ENCODE peak calls at places on chromosomes 11 and 22, in eight cellular contexts. I, W, P, B, C, R, E and Y are unnamed samples.

GRCh38 chr11:70547821-70548670 is 149.7 kb downstream of the CTTN start:
- DNase-seq in I (peak), W (peak), P (no peak), B (no peak), C (peak), R (no peak), E (no peak), Y (no peak)

GRCh38 chr11:119337581-119338317 is 2.9 kb downstream of the C1QTNF5 start:
- DNase-seq in I (peak), W (no peak), P (no peak), B (no peak), C (peak), R (peak), E (no peak), Y (no peak)

GRCh38 chr11:3989251-3989650 is 105.3 kb upstream of the RRM1 start:
- DNase-seq in I (no peak), W (no peak), P (no peak), B (no peak), C (peak), R (no peak), E (no peak), Y (no peak)

GRCh38 chr11:73192272-73192671 is 25.8 kb upstream of the P2RY2 start:
- DNase-seq in I (no peak), W (no peak), P (peak), B (no peak), C (peak), R (peak), E (peak), Y (no peak)

GRCh38 chr22:46391486-46392136 is 56.1 kb downstream of the TRMU start:
- DNase-seq in I (no peak), W (no peak), P (no peak), B (no peak), C (no peak), R (no peak), E (no peak), Y (no peak)

GRCh38 chr11:121564948-121565684 is 112.3 kb upstream of the SORL1-AS1 start:
- DNase-seq in I (no peak), W (no peak), P (no peak), B (no peak), C (no peak), R (no peak), E (no peak), Y (no peak)

GRCh38 chr11:46248270-46249102 is 29.0 kb upstream of the CREB3L1 start:
- DNase-seq in I (no peak), W (no peak), P (peak), B (no peak), C (no peak), R (no peak), E (no peak), Y (no peak)

GRCh38 chr11:115720537-115721308 is 216.5 kb upstream of the CADM1 start:
- DNase-seq in I (no peak), W (no peak), P (no peak), B (no peak), C (no peak), R (no peak), E (no peak), Y (no peak)

GRCh38 chr22:27637604-27638003 is 164.0 kb downstream of the MN1 start:
- DNase-seq in I (peak), W (no peak), P (peak), B (no peak), C (no peak), R (no peak), E (no peak), Y (no peak)

GRCh38 chr22:28344893-28345292 is 334.7 kb downstream of the TTC28 start:
- DNase-seq in I (no peak), W (no peak), P (no peak), B (no peak), C (no peak), R (no peak), E (no peak), Y (no peak)

GRCh38 chr11:118152552-118153471 is at the start of gene SCN4B:
- DNase-seq in I (no peak), W (peak), P (no peak), B (no peak), C (peak), R (peak), E (peak), Y (no peak)

GRCh38 chr11:123707606-123708205 is 33.8 kb downstream of the ZNF202 start:
- DNase-seq in I (no peak), W (peak), P (peak), B (peak), C (peak), R (no peak), E (peak), Y (no peak)

GRCh38 chr22:48890693-48891554 is 936.7 kb downstream of the BRD1 start:
- DNase-seq in I (peak), W (no peak), P (no peak), B (no peak), C (no peak), R (peak), E (no peak), Y (no peak)

GRCh38 chr11:75450826-75451783 is 18.1 kb upstream of the KLHL35 start:
- DNase-seq in I (no peak), W (no peak), P (no peak), B (no peak), C (no peak), R (no peak), E (no peak), Y (no peak)

GRCh38 chr11:70480711-70481110 is 82.4 kb downstream of the CTTN start:
- DNase-seq in I (peak), W (no peak), P (no peak), B (no peak), C (no peak), R (peak), E (no peak), Y (no peak)

GRCh38 chr11:131841028-131841427 is 470.6 kb downstream of the NTM start:
- DNase-seq in I (no peak), W (no peak), P (no peak), B (no peak), C (no peak), R (no peak), E (no peak), Y (no peak)

GRCh38 chr11:62539238-62539925 is 7.2 kb downstream of the AHNAK start:
- DNase-seq in I (peak), W (peak), P (peak), B (no peak), C (peak), R (no peak), E (no peak), Y (no peak)

GRCh38 chr11:45920531-45921477 is 1.7 kb upstream of the LARGE2 start:
- DNase-seq in I (peak), W (no peak), P (no peak), B (no peak), C (peak), R (peak), E (no peak), Y (no peak)

GRCh38 chr22:27149886-27150529 is 492.6 kb downstream of the MIAT start:
- DNase-seq in I (no peak), W (no peak), P (no peak), B (no peak), C (no peak), R (no peak), E (no peak), Y (no peak)

GRCh38 chr11:65132988-65133700 is 1.2 kb downstream of the SYVN1 start:
- DNase-seq in I (peak), W (peak), P (peak), B (no peak), C (peak), R (peak), E (no peak), Y (no peak)

GRCh38 chr22:34992672-34993071 is 73.3 kb upstream of the ISX start:
- DNase-seq in I (no peak), W (no peak), P (no peak), B (no peak), C (no peak), R (no peak), E (no peak), Y (no peak)

GRCh38 chr11:27281276-27281675 is 81.7 kb downstream of the CCDC34 start:
- DNase-seq in I (no peak), W (no peak), P (no peak), B (no peak), C (no peak), R (no peak), E (no peak), Y (no peak)

GRCh38 chr11:128520206-128520885 is 67.0 kb downstream of the ETS1 start:
- DNase-seq in I (no peak), W (no peak), P (no peak), B (no peak), C (no peak), R (no peak), E (no peak), Y (no peak)

GRCh38 chr11:13923716-13924650 is 38.5 kb upstream of the SPON1 start:
- DNase-seq in I (no peak), W (no peak), P (no peak), B (no peak), C (no peak), R (no peak), E (no peak), Y (no peak)

GRCh38 chr11:66007201-66007634 is 4.6 kb upstream of the CST6 start:
- DNase-seq in I (no peak), W (no peak), P (no peak), B (no peak), C (no peak), R (no peak), E (no peak), Y (no peak)

GRCh38 chr11:45803981-45804805 is 756 bp upstream of the SLC35C1 start:
- DNase-seq in I (peak), W (peak), P (peak), B (peak), C (peak), R (peak), E (peak), Y (peak)

GRCh38 chr11:104967493-104968364 is 645 bp downstream of the CASP4 start:
- DNase-seq in I (no peak), W (no peak), P (peak), B (no peak), C (no peak), R (no peak), E (no peak), Y (no peak)

GRCh38 chr11:43870981-43871550 is 9.6 kb upstream of the ALKBH3 start:
- DNase-seq in I (no peak), W (no peak), P (no peak), B (no peak), C (no peak), R (no peak), E (no peak), Y (no peak)

GRCh38 chr11:93025558-93026255 is 56.3 kb downstream of the MTNR1B start:
- DNase-seq in I (no peak), W (no peak), P (no peak), B (no peak), C (no peak), R (no peak), E (no peak), Y (no peak)

GRCh38 chr11:74311352-74311926 is at the start of gene P4HA3:
- DNase-seq in I (peak), W (peak), P (no peak), B (peak), C (peak), R (peak), E (peak), Y (no peak)

GRCh38 chr22:50112151-50113118 is 22.6 kb downstream of the MOV10L1 start:
- DNase-seq in I (peak), W (no peak), P (peak), B (no peak), C (no peak), R (no peak), E (no peak), Y (no peak)

GRCh38 chr11:65439331-65440181 is 17.0 kb downstream of the NEAT1 start:
- DNase-seq in I (peak), W (no peak), P (peak), B (no peak), C (no peak), R (no peak), E (no peak), Y (no peak)

GRCh38 chr11:78499971-78500370 is 74.7 kb downstream of the NARS2 start:
- DNase-seq in I (no peak), W (no peak), P (no peak), B (no peak), C (no peak), R (no peak), E (no peak), Y (no peak)

GRCh38 chr22:24440718-24441405 is 13.5 kb downstream of the ADORA2A start:
- DNase-seq in I (peak), W (no peak), P (no peak), B (no peak), C (no peak), R (no peak), E (no peak), Y (no peak)